ENCODE peak calls at places on chromosomes 11 and 22, in five cellular contexts. One of them, this sample, is unnamed.

GRCh38 chr22:32802291-32802826 is 854 bp downstream of the TIMP3 start:
- DNase-seq in activated naive CD4-positive, alpha-beta T cell treated with Interleukin-2 at 50 U/mL for 16 hours: no peak
- DNase-seq in anterior cingulate cortex: no peak
- DNase-seq in Calu3: no peak
- DNase-seq in naive thymus-derived CD8-positive, alpha-beta T cell: no peak
- DNase-seq in this sample: no peak

GRCh38 chr11:993141-993540 is 43.4 kb downstream of the MUC6 start:
- DNase-seq in naive thymus-derived CD8-positive, alpha-beta T cell: no peak
- DNase-seq in activated naive CD4-positive, alpha-beta T cell treated with Interleukin-2 at 50 U/mL for 16 hours: no peak
- DNase-seq in Calu3: no peak
- DNase-seq in anterior cingulate cortex: no peak
- DNase-seq in this sample: no peak

GRCh38 chr11:61332266-61332822 is 561 bp downstream of the DDB1 start:
- DNase-seq in activated naive CD4-positive, alpha-beta T cell treated with Interleukin-2 at 50 U/mL for 16 hours: no peak
- DNase-seq in naive thymus-derived CD8-positive, alpha-beta T cell: no peak
- DNase-seq in Calu3: no peak
- DNase-seq in anterior cingulate cortex: no peak
- DNase-seq in this sample: no peak

GRCh38 chr11:118921121-118921928 is 4.4 kb downstream of the BCL9L start:
- DNase-seq in Calu3: no peak
- DNase-seq in anterior cingulate cortex: no peak
- DNase-seq in activated naive CD4-positive, alpha-beta T cell treated with Interleukin-2 at 50 U/mL for 16 hours: no peak
- DNase-seq in naive thymus-derived CD8-positive, alpha-beta T cell: no peak
- DNase-seq in this sample: no peak

GRCh38 chr11:65473275-65473860 is 25.5 kb upstream of the MALAT1 start:
- DNase-seq in activated naive CD4-positive, alpha-beta T cell treated with Interleukin-2 at 50 U/mL for 16 hours: no peak
- DNase-seq in Calu3: no peak
- DNase-seq in naive thymus-derived CD8-positive, alpha-beta T cell: no peak
- DNase-seq in anterior cingulate cortex: no peak
- DNase-seq in this sample: no peak

GRCh38 chr11:12167098-12167999 is 57.0 kb downstream of the MICAL2 start:
- DNase-seq in Calu3: peak
- DNase-seq in anterior cingulate cortex: no peak
- DNase-seq in activated naive CD4-positive, alpha-beta T cell treated with Interleukin-2 at 50 U/mL for 16 hours: peak
- DNase-seq in naive thymus-derived CD8-positive, alpha-beta T cell: no peak
- DNase-seq in this sample: no peak

GRCh38 chr11:17352925-17353227 is 1.3 kb downstream of the NCR3LG1 start:
- DNase-seq in naive thymus-derived CD8-positive, alpha-beta T cell: no peak
- DNase-seq in Calu3: peak
- DNase-seq in anterior cingulate cortex: no peak
- DNase-seq in activated naive CD4-positive, alpha-beta T cell treated with Interleukin-2 at 50 U/mL for 16 hours: peak
- DNase-seq in this sample: no peak

GRCh38 chr11:18394928-18395734 is 768 bp downstream of the LDHA start:
- DNase-seq in naive thymus-derived CD8-positive, alpha-beta T cell: peak
- DNase-seq in anterior cingulate cortex: peak
- DNase-seq in activated naive CD4-positive, alpha-beta T cell treated with Interleukin-2 at 50 U/mL for 16 hours: peak
- DNase-seq in Calu3: no peak
- DNase-seq in this sample: peak

GRCh38 chr22:24188705-24189248 is 7.5 kb downstream of the SUSD2 start:
- DNase-seq in naive thymus-derived CD8-positive, alpha-beta T cell: no peak
- DNase-seq in anterior cingulate cortex: no peak
- DNase-seq in Calu3: no peak
- DNase-seq in activated naive CD4-positive, alpha-beta T cell treated with Interleukin-2 at 50 U/mL for 16 hours: no peak
- DNase-seq in this sample: no peak

This sample was measured in amygdala.